ENCODE peak calls at places on chromosomes 12 and 14, in five cellular contexts. D is HepG2, M is SK-N-SH, F is HL-60, W is GM12878. X is an unnamed sample.

GRCh38 chr14:42872775-42873174 is 1266.1 kb downstream of the LRFN5 start:
- DNase-seq in D (no peak), M (no peak), F (no peak), W (no peak), X (no peak)

GRCh38 chr14:90829677-90830076 is 13.4 kb upstream of the TTC7B start:
- DNase-seq in D (no peak), M (no peak), F (no peak), W (no peak), X (no peak)

GRCh38 chr14:105602243-105602750 is 75.9 kb downstream of the TMEM121 start:
- DNase-seq in D (no peak), M (no peak), F (no peak), W (no peak), X (no peak)

GRCh38 chr14:94581127-94581999 is at the start of gene SERPINA5:
- DNase-seq in D (peak; percentile 83), M (peak; percentile 80), F (no peak), W (no peak), X (no peak)

GRCh38 chr12:120710805-120711296 is 593 bp downstream of the UNC119B start:
- DNase-seq in D (no peak), M (peak; percentile 56), F (no peak), W (no peak), X (no peak)

GRCh38 chr14:52067873-52068740 is 752 bp downstream of the NID2 start:
- DNase-seq in D (no peak), M (peak; percentile 62), F (no peak), W (no peak), X (peak; percentile 77)

GRCh38 chr12:120078868-120079267 is 37.7 kb downstream of the RAB35 start:
- DNase-seq in D (no peak), M (no peak), F (no peak), W (no peak), X (no peak)

GRCh38 chr12:82359115-82359478 is 768 bp downstream of the METTL25 start:
- DNase-seq in D (no peak), M (peak; percentile 44), F (no peak), W (no peak), X (no peak)

GRCh38 chr12:4918950-4919660 is 9.4 kb downstream of the KCNA1 start:
- DNase-seq in D (no peak), M (no peak), F (no peak), W (no peak), X (no peak)

GRCh38 chr14:104240426-104241157 is 102.2 kb downstream of the KIF26A start:
- DNase-seq in D (no peak), M (peak; percentile 32), F (no peak), W (no peak), X (no peak)

GRCh38 chr14:36243183-36243582 is 66.7 kb upstream of the PTCSC3 start:
- DNase-seq in D (no peak), M (no peak), F (no peak), W (no peak), X (no peak)

GRCh38 chr14:74697543-74697942 is 15.3 kb downstream of the AREL1 start:
- DNase-seq in D (no peak), M (no peak), F (no peak), W (no peak), X (no peak)

GRCh38 chr12:131018221-131018620 is 64.5 kb downstream of the ADGRD1 start:
- DNase-seq in D (no peak), M (no peak), F (no peak), W (no peak), X (no peak)

GRCh38 chr14:75418779-75419768 is 8.7 kb upstream of the JDP2 start:
- DNase-seq in D (no peak), M (no peak), F (no peak), W (peak; percentile 57), X (peak; percentile 79)

GRCh38 chr14:51465486-51465885 is 186.2 kb upstream of the FRMD6 start:
- DNase-seq in D (no peak), M (no peak), F (no peak), W (no peak), X (no peak)

GRCh38 chr12:9735601-9736000 is 2.7 kb upstream of the CLECL1 start:
- DNase-seq in D (no peak), M (no peak), F (no peak), W (no peak), X (no peak)

GRCh38 chr14:68358500-68358899 is 434.4 kb downstream of the ZFP36L1 start:
- DNase-seq in D (no peak), M (no peak), F (no peak), W (no peak), X (no peak)
- TF ChIP-seq GABPA in D (no peak), M (no peak), F (no peak), W (no peak), X (no peak)

GRCh38 chr12:111180830-111181726 is 187.8 kb downstream of the PHETA1 start:
- DNase-seq in D (no peak), M (peak; percentile 83), F (peak; percentile 86), W (no peak), X (no peak)

GRCh38 chr12:111185206-111185888 is 183.5 kb downstream of the PHETA1 start:
- DNase-seq in D (no peak), M (no peak), F (no peak), W (no peak), X (no peak)

GRCh38 chr12:111183094-111183493 is 185.8 kb downstream of the PHETA1 start:
- DNase-seq in D (no peak), M (no peak), F (no peak), W (no peak), X (no peak)

GRCh38 chr12:111184161-111184560 is 184.7 kb downstream of the PHETA1 start:
- DNase-seq in D (no peak), M (no peak), F (no peak), W (no peak), X (no peak)

DNA sequence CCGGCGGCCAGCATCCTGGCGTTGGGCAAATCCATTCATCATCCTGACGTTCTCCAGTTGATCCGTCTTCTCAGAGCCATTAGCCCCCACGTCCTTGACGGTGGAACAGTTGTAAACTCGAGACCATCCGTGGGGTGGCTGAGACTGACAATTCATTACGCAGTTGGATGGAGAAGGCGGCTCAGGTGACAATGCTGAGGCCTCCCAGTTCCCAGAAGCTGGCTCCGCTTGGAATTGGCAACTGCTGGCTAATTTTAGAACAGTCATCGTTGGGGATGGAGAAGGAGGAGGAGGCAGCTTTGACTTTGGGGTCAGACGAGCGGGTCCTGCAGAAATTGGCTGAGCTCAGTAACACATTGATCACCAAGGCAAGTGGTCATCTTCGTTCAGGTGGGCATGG is 186.5 kb downstream of the PHETA1 start:
- DNase-seq in D (no peak), M (no peak), F (no peak), W (no peak), X (no peak)
- TF ChIP-seq GABPA in D (no peak), M (no peak), F (no peak), W (no peak), X (no peak)

GRCh38 chr12:11771356-11771755 is 121.9 kb downstream of the ETV6 start:
- DNase-seq in D (no peak), M (no peak), F (no peak), W (no peak), X (no peak)

GRCh38 chr12:11767029-11767724 is 117.7 kb downstream of the ETV6 start:
- DNase-seq in D (no peak), M (no peak), F (no peak), W (no peak), X (no peak)

GRCh38 chr12:11769723-11770514 is 120.4 kb downstream of the ETV6 start:
- DNase-seq in D (no peak), M (no peak), F (no peak), W (no peak), X (no peak)

GRCh38 chr12:11765817-11766794 is 116.6 kb downstream of the ETV6 start:
- DNase-seq in D (no peak), M (no peak), F (no peak), W (peak; percentile 92), X (no peak)

DNA sequence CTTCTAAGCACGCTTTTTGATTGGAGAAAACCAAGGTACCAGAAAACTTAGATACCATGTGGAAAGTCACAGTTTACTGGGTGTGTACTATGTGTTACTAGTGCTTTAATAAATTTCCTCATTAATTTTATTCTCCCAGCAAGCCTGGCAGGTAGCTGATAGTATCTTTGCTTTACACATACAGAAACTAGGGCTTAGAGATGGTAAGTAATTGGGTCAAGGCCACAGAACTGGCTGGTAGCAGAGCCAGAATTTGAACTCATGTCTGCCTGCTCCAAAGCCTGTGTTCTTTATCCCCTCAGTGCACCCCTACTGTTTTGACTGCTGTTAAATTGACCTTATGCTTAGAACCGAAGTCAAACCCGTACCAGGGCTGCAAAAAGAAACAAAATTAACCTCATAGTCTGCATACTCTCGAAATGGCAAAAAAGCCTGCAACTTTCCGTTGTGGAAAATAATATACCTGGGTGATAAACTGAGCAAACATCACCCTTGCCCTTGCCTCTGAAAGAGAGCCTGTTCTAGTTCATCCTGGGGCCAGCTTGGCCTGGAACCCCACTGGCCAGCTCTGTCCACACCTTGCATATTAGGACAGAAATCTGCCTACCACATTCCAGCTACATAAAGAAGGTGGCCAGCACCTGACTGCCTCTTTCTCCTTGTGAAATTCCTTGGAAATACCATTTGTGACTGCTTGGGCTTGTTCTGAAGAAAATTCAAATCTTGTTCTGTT is 118.9 kb downstream of the ETV6 start:
- DNase-seq in D (peak; percentile 35), M (no peak), F (no peak), W (no peak), X (no peak)
- TF ChIP-seq GABPA in D (no peak), M (no peak), F (no peak), W (no peak), X (no peak)

GRCh38 chr12:62803756-62804155 is 131.2 kb downstream of the PPM1H start:
- DNase-seq in D (no peak), M (no peak), F (no peak), W (no peak), X (no peak)

GRCh38 chr12:62813031-62813829 is 121.7 kb downstream of the PPM1H start:
- DNase-seq in D (no peak), M (peak; percentile 63), F (peak; percentile 23), W (no peak), X (peak; percentile 57)

GRCh38 chr12:62805517-62805916 is 129.4 kb downstream of the PPM1H start:
- DNase-seq in D (no peak), M (no peak), F (no peak), W (no peak), X (no peak)

GRCh38 chr12:62806893-62807292 is 128.1 kb downstream of the PPM1H start:
- DNase-seq in D (no peak), M (no peak), F (no peak), W (no peak), X (no peak)

DNA sequence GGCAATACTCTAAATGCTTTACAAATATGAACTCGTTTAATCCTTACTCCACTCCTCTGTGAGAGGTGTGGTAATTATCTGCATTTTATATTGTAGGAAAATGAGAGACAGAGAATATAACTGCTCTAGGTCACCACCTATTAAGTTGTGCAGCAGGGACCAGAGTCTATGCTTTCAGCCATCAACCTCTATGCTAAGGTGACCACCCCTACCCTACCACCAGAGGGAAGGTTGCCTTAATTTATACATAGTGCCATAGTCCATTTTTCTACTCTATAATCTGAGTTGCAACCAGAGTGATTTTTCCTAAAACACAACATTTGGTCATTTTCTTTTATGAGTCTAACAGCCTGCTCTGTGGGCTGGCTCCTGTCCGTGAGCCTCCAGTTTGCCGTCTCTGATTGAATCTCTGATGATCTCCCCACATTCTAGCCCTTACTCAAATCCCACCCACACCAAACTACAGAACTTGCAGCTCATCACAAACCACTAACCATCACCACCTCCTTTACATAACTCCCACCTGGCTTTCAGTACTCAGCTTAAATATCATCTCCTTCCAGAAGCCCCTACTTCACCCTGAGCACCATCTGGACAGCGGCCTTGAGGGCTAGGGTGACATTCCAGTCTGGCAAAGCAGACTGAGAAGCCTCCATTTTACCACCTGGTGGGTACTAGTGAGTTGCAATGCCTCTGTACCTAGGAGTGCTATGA is 126.6 kb downstream of the PPM1H start:
- DNase-seq in D (no peak), M (no peak), F (no peak), W (no peak), X (no peak)
- TF ChIP-seq GABPA in D (no peak), M (no peak), F (no peak), W (no peak), X (no peak)